ENCODE peak calls at places on chromosomes 12 and 14, in nine cellular contexts. H is suprapubic skin, L is adrenal gland, Q is A549, I is heart left ventricle, M is stomach, B is HepG2, E is IMR-90, J is thyroid gland. A is an unnamed sample.

GRCh38 chr12:32107376-32108267 is 975 bp downstream of the BICD1 start:
- DNase-seq in H (no peak), L (peak), Q (peak), I (no peak), M (no peak), B (peak), E (peak), J (peak), A (peak)

GRCh38 chr14:42563313-42563712 is 956.6 kb downstream of the LRFN5 start:
- DNase-seq in H (no peak), L (no peak), Q (no peak), I (no peak), M (no peak), B (no peak), E (no peak), J (no peak), A (no peak)

GRCh38 chr14:104271394-104271793 is 133.0 kb downstream of the KIF26A start:
- DNase-seq in H (no peak), L (no peak), Q (no peak), I (no peak), M (no peak), B (no peak), E (no peak), J (no peak), A (no peak)

GRCh38 chr14:38316922-38317321 is 61.0 kb upstream of the CLEC14A start:
- DNase-seq in H (no peak), L (no peak), Q (no peak), I (no peak), M (no peak), B (no peak), E (no peak), J (peak), A (no peak)

GRCh38 chr12:65430571-65431306 is 152.3 kb downstream of the MSRB3 start:
- DNase-seq in H (no peak), L (no peak), Q (peak), I (no peak), M (no peak), B (peak), E (peak), J (no peak), A (no peak)

GRCh38 chr14:55701638-55702037 is 121.6 kb downstream of the KTN1 start:
- DNase-seq in H (no peak), L (no peak), Q (no peak), I (no peak), M (no peak), B (no peak), E (peak), J (no peak), A (no peak)

GRCh38 chr12:47878918-47879481 is 25.8 kb downstream of the VDR start:
- DNase-seq in H (no peak), L (no peak), Q (no peak), I (no peak), M (no peak), B (no peak), E (no peak), J (no peak), A (no peak)

GRCh38 chr14:73491256-73491976 is 683 bp downstream of the RIOX1 start:
- DNase-seq in H (no peak), L (peak), Q (peak), I (peak), M (peak), B (peak), E (peak), J (peak), A (peak)

GRCh38 chr14:101008631-101009336 is 105.3 kb upstream of the RTL1 start:
- DNase-seq in H (peak), L (no peak), Q (no peak), I (peak), M (no peak), B (no peak), E (peak), J (no peak), A (no peak)

GRCh38 chr14:32244404-32244803 is 41.3 kb upstream of the RNU6-8 start:
- DNase-seq in H (no peak), L (no peak), Q (no peak), I (no peak), M (no peak), B (peak), E (no peak), J (no peak), A (no peak)

GRCh38 chr12:107296681-107297086 is 203.3 kb upstream of the CRY1 start:
- DNase-seq in H (no peak), L (no peak), Q (peak), I (no peak), M (no peak), B (no peak), E (no peak), J (no peak), A (no peak)

GRCh38 chr14:70641548-70642312 is at the start of gene TTC9:
- DNase-seq in H (no peak), L (no peak), Q (peak), I (peak), M (peak), B (no peak), E (no peak), J (peak), A (no peak)

GRCh38 chr12:107760207-107760816 is 625 bp downstream of the PRDM4 start:
- DNase-seq in H (peak), L (peak), Q (peak), I (peak), M (no peak), B (peak), E (peak), J (peak), A (peak)

GRCh38 chr14:65080954-65081747 is 21.2 kb downstream of the MAX start:
- DNase-seq in H (no peak), L (no peak), Q (no peak), I (no peak), M (no peak), B (peak), E (peak), J (no peak), A (no peak)

GRCh38 chr14:100086361-100086760 is 21.1 kb downstream of the EVL start:
- DNase-seq in H (no peak), L (peak), Q (no peak), I (no peak), M (no peak), B (no peak), E (no peak), J (no peak), A (no peak)

GRCh38 chr12:70638639-70639349 is 1.6 kb upstream of the PTPRB start:
- DNase-seq in H (no peak), L (no peak), Q (no peak), I (no peak), M (no peak), B (no peak), E (no peak), J (no peak), A (no peak)

GRCh38 chr14:65110525-65110924 is 8.2 kb upstream of the MAX start:
- DNase-seq in H (no peak), L (no peak), Q (no peak), I (no peak), M (no peak), B (no peak), E (no peak), J (no peak), A (no peak)

GRCh38 chr14:95267306-95267705 is 52.4 kb downstream of the CLMN start:
- DNase-seq in H (no peak), L (no peak), Q (no peak), I (no peak), M (no peak), B (no peak), E (no peak), J (no peak), A (no peak)

GRCh38 chr12:64269161-64269560 is 47.1 kb upstream of the KICS2 start:
- DNase-seq in H (no peak), L (no peak), Q (no peak), I (no peak), M (no peak), B (no peak), E (no peak), J (peak), A (no peak)

GRCh38 chr12:65280306-65280705 is 1.8 kb downstream of the MSRB3 start:
- DNase-seq in H (no peak), L (no peak), Q (no peak), I (no peak), M (no peak), B (no peak), E (peak), J (no peak), A (no peak)

GRCh38 chr12:6700646-6701051 is at the start of gene PIANP:
- DNase-seq in H (no peak), L (peak), Q (peak), I (peak), M (peak), B (no peak), E (peak), J (peak), A (peak)

GRCh38 chr14:68576496-68577244 is 216.2 kb downstream of the ZFP36L1 start:
- DNase-seq in H (no peak), L (no peak), Q (peak), I (no peak), M (no peak), B (peak), E (peak), J (no peak), A (no peak)

GRCh38 chr12:108750471-108751402 is 19.4 kb upstream of the CORO1C start:
- DNase-seq in H (no peak), L (peak), Q (no peak), I (no peak), M (no peak), B (no peak), E (no peak), J (no peak), A (no peak)

GRCh38 chr12:105426766-105427165 is 96.3 kb downstream of the C12orf75 start:
- DNase-seq in H (no peak), L (no peak), Q (no peak), I (no peak), M (no peak), B (no peak), E (no peak), J (no peak), A (no peak)

GRCh38 chr14:24171422-24172260 is at the start of gene REC8:
- DNase-seq in H (no peak), L (peak), Q (no peak), I (peak), M (peak), B (no peak), E (no peak), J (peak), A (no peak)

GRCh38 chr14:54564071-54564798 is 2.7 kb upstream of the SAMD4A start:
- DNase-seq in H (no peak), L (no peak), Q (peak), I (no peak), M (no peak), B (peak), E (peak), J (no peak), A (no peak)

GRCh38 chr12:78746001-78746400 is 118.6 kb upstream of the SYT1 start:
- DNase-seq in H (no peak), L (no peak), Q (no peak), I (no peak), M (no peak), B (no peak), E (no peak), J (no peak), A (no peak)

GRCh38 chr14:78335531-78335930 is 165.4 kb downstream of the NRXN3 start:
- DNase-seq in H (no peak), L (no peak), Q (no peak), I (no peak), M (no peak), B (no peak), E (no peak), J (no peak), A (no peak)

GRCh38 chr12:132390287-132391076 is 61.1 kb upstream of the GALNT9 start:
- DNase-seq in H (peak), L (no peak), Q (no peak), I (peak), M (no peak), B (no peak), E (no peak), J (no peak), A (no peak)

GRCh38 chr12:93273834-93274705 is 103.7 kb upstream of the NUDT4 start:
- DNase-seq in H (no peak), L (no peak), Q (no peak), I (no peak), M (no peak), B (peak), E (no peak), J (no peak), A (no peak)

GRCh38 chr14:53260928-53261327 is 107.8 kb upstream of the DDHD1 start:
- DNase-seq in H (no peak), L (no peak), Q (no peak), I (no peak), M (no peak), B (no peak), E (no peak), J (no peak), A (no peak)

GRCh38 chr12:82659343-82660207 is 27.1 kb upstream of the TMTC2 start:
- DNase-seq in H (no peak), L (no peak), Q (no peak), I (peak), M (no peak), B (no peak), E (no peak), J (peak), A (no peak)

DNA sequence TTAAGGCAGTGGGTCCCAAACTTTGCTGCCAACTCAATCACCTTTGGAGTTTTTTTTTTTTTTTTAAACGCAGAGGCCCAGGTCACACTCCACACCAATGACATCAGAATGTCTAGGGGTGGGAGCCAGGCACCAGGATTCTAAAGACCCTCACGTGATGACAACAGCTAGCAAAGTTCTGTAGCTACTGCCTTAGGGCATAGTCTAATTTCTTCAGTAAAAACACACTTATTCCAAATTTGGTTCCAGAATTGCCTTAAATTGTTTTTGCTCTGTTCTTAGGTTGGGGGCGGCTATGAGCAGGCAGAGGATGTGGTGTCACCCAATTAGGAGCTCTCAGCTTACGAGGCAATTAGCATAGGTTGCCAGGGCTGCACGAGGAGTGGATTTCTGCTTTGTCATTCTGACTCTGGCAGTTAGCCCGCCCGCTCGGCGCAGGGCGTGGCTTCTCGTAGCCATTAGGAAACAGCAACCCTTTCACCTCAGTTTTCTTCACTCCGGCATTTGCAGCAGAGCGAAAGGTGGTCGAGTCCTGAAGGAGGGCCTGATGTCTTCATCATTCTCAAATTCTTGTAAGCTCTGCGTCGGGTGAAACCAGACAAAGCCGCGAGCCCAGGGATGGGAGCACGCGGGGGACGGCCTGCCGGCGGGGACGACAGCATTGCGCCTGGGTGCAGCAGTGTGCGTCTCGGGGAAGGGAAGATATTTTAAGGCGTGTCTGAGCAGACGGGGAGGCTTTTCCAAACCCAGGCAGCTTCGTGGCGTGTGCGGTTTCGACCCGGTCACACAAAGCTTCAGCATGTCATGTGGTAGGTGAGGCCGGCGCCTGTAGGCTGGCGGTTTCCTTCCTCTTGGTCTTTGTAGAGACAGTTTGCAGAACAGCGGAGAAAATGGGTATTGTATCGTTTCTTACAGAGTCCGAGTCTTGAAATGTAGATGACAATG is 16.7 kb upstream of the EID3 start:
- DNase-seq in H (peak), L (peak), Q (peak), I (peak), M (peak), B (peak), E (peak), J (peak), A (peak)
- TF ChIP-seq POLR2A in H (peak), L (peak), Q (peak), I (peak), M (no peak), B (peak), E (peak), J (peak), A (no peak)

DNA sequence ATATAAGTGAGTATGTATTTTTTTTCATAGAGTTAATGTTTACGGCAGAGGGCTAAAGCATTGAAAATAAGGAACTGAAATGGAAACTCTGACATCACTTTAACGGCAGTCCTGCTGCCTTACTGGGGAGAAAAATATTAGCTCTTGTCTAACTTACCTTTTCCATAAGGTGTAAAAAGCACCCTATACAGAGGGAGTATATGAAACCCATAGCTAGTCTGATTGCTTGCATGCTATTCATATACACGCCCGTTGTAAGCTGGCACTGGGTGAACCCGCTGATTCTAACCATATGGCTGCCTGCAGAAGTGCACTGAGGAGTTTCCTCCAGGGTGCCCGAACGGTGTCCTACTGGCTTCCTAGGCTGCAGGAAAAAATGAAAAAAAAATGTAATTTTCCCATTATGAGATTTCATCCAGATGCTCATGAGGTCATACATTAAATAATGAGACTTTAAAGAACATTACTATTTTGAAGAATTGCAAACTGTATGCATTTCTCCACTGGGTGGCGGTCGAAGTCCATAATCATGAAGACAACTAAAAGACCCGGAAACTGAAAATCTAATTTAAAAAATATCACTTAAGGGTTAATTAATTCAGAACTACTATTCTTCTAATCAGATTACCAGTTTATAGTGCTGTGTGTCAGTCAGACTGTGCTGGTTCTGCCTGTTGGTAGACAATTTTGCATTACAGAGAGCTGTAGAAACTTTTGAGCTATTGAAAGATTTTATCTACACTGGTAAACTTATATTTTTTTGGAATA is 144.7 kb downstream of the ALX1 start:
- DNase-seq in H (no peak), L (no peak), Q (no peak), I (no peak), M (peak), B (peak), E (peak), J (peak), A (no peak)
- TF ChIP-seq CTCF in H (no peak), L (peak), Q (peak), I (no peak), M (peak), B (peak), E (peak), J (no peak), A (no peak)

DNA sequence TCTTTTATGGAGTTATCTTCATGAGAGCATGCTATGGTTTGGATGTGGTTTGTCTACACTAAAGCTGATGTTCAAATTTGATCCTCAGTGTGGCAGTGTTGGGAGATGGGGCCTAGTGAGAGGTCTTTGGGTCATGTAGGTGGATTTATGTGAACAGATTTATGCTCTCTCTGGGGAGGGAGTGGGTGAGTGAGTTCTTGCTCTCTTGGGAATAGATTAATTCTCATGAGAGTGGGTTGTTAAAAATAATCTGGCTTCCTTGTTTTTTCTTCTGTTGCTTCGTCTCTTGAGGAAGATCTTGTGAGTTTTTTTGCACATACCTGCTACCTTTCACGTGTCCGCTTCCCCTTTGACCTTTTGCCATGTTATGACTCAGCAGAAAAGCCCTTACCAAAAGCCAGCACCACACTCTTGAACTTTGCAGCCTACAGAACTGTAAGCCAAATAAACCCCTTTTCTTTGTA is 20.5 kb downstream of the DERA start:
- DNase-seq in H (no peak), L (no peak), Q (no peak), I (no peak), M (no peak), B (peak), E (no peak), J (no peak), A (no peak)
- H3K4me3 ChIP-seq in H (no peak), L (no peak), Q (no peak), I (no peak), M (no peak), B (no peak), E (no peak), J (no peak), A (no peak)

DNA sequence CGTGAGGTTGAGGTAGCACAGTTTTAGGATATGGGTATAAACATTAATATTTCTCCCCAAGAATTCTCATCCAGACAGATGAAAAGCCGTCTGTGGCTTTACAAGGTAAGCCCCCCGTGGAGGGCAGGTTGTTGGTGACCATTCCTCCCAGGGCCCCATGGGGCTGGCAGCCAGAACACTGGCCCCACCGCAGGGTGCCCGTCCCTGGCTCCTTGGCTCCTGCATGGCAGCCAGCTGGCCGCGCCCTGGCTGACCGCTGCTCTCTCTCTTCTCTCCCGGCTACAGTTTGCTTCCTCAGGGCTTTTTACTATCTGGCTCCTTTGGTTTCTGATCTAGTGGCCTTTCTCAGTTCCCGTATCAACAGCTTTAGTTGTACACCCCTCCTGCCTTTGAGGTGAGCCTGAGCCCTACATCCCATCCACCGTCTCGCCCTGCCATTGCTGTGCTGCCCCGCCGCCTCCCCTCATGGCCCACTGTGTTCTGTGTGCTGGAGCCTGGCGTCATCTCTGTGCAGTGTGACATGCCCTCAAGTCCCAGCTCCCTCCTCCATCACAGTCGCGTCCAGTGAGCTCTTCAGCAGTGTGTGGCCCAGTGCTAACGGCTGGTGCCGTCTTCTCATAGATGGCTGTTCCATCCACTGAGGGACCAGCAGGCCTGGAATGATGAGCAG is 25.8 kb downstream of the RAB35 start:
- DNase-seq in H (no peak), L (no peak), Q (no peak), I (peak), M (no peak), B (no peak), E (no peak), J (no peak), A (no peak)
- TF ChIP-seq POLR2A in H (no peak), L (no peak), Q (no peak), I (no peak), M (no peak), B (no peak), E (no peak), J (no peak), A (no peak)

DNA sequence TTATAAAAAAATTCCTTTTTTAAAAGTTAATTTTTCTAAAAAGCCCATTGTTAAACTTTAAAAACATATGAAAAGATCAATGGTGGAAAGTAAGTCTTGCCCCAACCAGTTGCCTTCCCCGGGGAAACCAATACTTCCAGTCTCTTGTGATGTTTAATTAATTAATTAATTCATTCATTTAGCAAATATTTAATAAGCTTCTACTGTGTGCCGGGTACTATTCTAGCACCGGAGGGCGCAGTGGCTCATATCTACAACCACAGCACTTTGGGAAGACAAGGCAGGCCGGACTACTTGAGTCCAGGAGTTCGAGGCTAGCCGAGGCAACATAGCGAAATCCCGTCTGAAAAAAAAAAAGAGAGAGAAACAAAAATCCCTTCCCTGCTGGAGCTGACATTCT is 87.4 kb downstream of the HECTD4 start:
- DNase-seq in H (no peak), L (no peak), Q (no peak), I (no peak), M (no peak), B (peak), E (peak), J (no peak), A (no peak)
- TF ChIP-seq CTCF in H (no peak), L (no peak), Q (no peak), I (no peak), M (no peak), B (peak), E (peak), J (no peak), A (no peak)

GRCh38 chr12:124920353-124920935 is 6.0 kb upstream of the UBC start:
- DNase-seq in H (no peak), L (no peak), Q (no peak), I (no peak), M (no peak), B (no peak), E (no peak), J (no peak), A (no peak)
- H3K4me3 ChIP-seq in H (no peak), L (no peak), Q (peak), I (no peak), M (no peak), B (peak), E (no peak), J (no peak), A (no peak)